ENCODE peak calls at places on chromosomes 3 and 15, in six cellular contexts. Q, F, G, R, O and P are unnamed samples.

GRCh38 chr3:55519016-55519415 is 31.9 kb upstream of the WNT5A start:
- DNase-seq in O (no peak), Q (no peak), G (no peak), R (no peak), F (no peak), P (no peak)

GRCh38 chr3:195468391-195468776 is 25.6 kb upstream of the ACAP2 start:
- DNase-seq in Q (no peak), G (no peak), R (no peak), F (no peak), O (no peak), P (no peak)

GRCh38 chr3:169305460-169305859 is 358.1 kb downstream of the MECOM start:
- DNase-seq in F (no peak), Q (no peak), O (no peak), R (no peak), G (no peak), P (no peak)

GRCh38 chr3:23950303-23950702 is 5.2 kb downstream of the NR1D2 start:
- DNase-seq in R (no peak), G (no peak), Q (no peak), F (no peak), O (no peak), P (no peak)

GRCh38 chr3:160644491-160644890 is 32.5 kb upstream of the ARL14 start:
- DNase-seq in R (no peak), Q (no peak), G (no peak), O (no peak), F (no peak), P (no peak)

GRCh38 chr15:41936649-41937567 is 35.4 kb downstream of the EHD4 start:
- DNase-seq in R (no peak), Q (no peak), O (no peak), F (no peak), G (no peak), P (no peak)

GRCh38 chr3:188956839-188957489 is 214.8 kb upstream of the TPRG1 start:
- DNase-seq in G (peak; percentile 33), Q (peak; percentile 35), R (peak; percentile 24), O (peak; percentile 60), F (peak; percentile 49), P (peak; percentile 48)

GRCh38 chr15:76756371-76756770 is 148.8 kb downstream of the SCAPER start:
- DNase-seq in O (no peak), R (no peak), F (no peak), Q (no peak), G (no peak), P (no peak)

GRCh38 chr3:192092388-192093005 is 631.5 kb downstream of the PYDC2 start:
- DNase-seq in O (no peak), G (no peak), R (no peak), F (no peak), Q (no peak), P (no peak)

GRCh38 chr3:174125267-174125844 is 727.8 kb downstream of the NLGN1 start:
- DNase-seq in Q (no peak), G (no peak), R (no peak), F (peak; percentile 2), O (peak; percentile 31), P (peak; percentile 3)

GRCh38 chr15:67109141-67110034 is 44.0 kb downstream of the SMAD3 start:
- DNase-seq in O (no peak), R (no peak), Q (peak; percentile 88), F (peak; percentile 61), G (no peak), P (peak; percentile 68)

GRCh38 chr15:75565062-75565970 is 13.8 kb downstream of the PTPN9 start:
- DNase-seq in F (no peak), R (no peak), G (peak; percentile 31), Q (no peak), O (no peak), P (no peak)

GRCh38 chr15:74127954-74128784 is 2.2 kb upstream of the ISLR2 start:
- DNase-seq in G (no peak), F (no peak), Q (no peak), O (no peak), R (no peak), P (no peak)

GRCh38 chr3:14210843-14211594 is 32.4 kb downstream of the LSM3 start:
- DNase-seq in G (no peak), F (no peak), O (no peak), R (no peak), Q (no peak), P (no peak)

GRCh38 chr15:25189551-25189950 is 234.8 kb downstream of the SNRPN start:
- DNase-seq in F (no peak), Q (no peak), G (no peak), O (no peak), R (no peak), P (no peak)
- H3K4me3 ChIP-seq in F (no peak overlapping the region), Q (no peak overlapping the region), G (no peak overlapping the region), O (no peak overlapping the region), R (no peak overlapping the region), P (no peak overlapping the region)

GRCh38 chr3:47163023-47163989 is 607 bp downstream of the SETD2 start:
- DNase-seq in O (no peak), Q (no peak), F (peak; percentile 71), G (peak; percentile 79), R (no peak), P (peak; percentile 28)
- TF ChIP-seq REST in O (no peak), Q (no peak), F (no peak), G (no peak), R (no peak), P (no peak)

DNA sequence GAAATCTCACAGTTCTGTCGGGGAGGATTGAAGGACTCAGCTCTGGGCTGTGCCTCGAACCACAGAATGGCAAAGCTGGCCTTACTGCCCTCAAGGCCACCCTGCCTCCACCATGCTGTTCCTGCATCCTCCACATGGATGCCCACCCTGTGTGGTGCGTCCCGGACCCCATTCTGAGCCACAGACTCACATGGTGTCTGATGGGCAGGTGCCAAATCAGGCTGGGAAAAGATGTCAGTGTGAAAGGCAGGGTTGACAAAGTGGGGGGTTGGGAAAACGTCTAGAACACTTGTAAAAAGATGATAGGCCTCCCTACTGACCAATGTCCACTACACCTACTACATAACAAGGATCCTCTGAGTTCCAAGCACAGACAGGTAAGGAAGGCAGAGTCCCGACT is 49.4 kb downstream of the TM2D3 start:
- DNase-seq in Q (no peak), F (no peak), R (no peak), G (no peak), O (no peak), P (no peak)
- H3K4me3 ChIP-seq in Q (no peak overlapping the region), F (no peak overlapping the region), R (no peak overlapping the region), G (no peak overlapping the region), O (no peak overlapping the region), P (no peak overlapping the region)

DNA sequence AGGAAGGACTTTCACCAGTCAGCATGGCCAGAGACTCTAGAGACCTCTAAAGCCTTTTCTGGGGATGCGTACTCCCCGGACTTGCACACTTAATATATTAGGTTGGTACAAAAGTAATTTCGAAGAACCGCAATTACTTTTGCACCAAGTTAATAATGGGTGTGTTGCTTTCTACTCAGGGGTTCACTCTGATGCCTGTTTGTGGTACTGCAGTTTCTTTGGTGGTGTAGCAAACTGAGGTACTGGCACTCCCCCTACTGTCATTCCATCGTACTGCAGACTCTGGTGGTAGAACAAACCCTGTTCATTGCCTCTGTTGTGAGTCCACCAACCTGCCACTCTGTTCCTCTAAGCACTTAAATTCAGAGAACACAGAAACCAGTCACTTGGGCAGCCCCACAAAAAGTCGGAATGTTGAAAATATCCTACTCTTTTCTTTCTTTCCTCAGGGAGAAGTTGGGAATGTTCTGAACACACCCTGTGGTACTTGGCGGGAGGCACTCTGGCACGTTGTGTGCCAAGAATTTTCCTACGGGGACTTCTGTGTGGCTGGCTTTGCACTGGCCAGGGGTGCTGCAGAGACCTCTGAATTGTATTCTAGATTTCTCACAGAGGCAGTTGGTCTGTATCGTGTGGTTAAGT is 46.3 kb downstream of the GABRG3 start:
- DNase-seq in F (peak; percentile 73), R (peak; percentile 28), G (peak; percentile 72), O (no peak), Q (peak; percentile 87), P (peak; percentile 27)
- TF ChIP-seq REST in F (no peak), R (no peak), G (no peak), O (no peak), Q (no peak), P (no peak)

DNA sequence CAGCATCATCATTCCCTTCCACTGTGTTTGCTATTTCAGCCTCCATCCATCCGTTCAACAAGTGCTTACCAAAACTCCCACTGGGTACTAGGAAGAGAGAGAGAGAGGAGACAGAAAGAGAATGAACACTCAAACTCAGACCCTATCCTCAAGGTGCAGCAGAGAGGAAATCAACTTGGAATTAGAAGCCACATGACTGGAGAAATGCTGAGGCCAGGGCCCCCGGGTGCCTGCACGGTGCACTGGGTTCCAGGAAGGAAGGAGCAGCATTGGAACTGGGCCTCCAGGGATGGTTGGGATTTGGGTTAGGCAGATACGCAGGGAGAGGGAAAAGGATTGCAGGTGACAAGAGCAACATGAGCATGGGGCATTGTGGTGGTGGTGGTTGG is 30.0 kb downstream of the CORO2B start:
- DNase-seq in Q (no peak), R (no peak), G (no peak), F (no peak), O (no peak), P (no peak)
- H3K4me3 ChIP-seq in Q (no peak overlapping the region), R (no peak overlapping the region), G (no peak overlapping the region), F (no peak overlapping the region), O (no peak overlapping the region), P (no peak overlapping the region)

DNA sequence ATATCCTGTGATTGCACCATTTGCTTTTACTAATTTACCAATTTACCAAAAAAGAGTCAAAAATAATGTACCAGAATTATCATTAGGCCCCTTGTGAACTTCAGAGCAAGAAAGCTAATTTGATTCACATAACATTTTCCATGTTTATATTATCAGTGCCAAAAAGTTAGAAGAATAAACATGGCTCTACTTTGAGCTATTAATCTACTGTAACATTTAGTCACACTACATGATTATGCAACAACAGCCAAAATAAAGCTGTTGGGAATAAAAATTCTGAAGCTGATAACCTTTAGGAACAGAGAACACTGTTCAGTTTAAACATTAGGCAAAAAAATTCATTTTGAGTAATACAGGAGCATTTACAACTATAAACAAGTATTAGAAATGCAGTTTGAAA is 63.6 kb downstream of the PROS1 start:
- DNase-seq in Q (no peak), F (no peak), R (no peak), O (no peak), G (no peak), P (no peak)
- TF ChIP-seq REST in Q (no peak), F (no peak), R (no peak), O (no peak), G (no peak), P (no peak)

GRCh38 chr15:65354835-65355172 is 23.0 kb downstream of the IGDCC3 start:
- DNase-seq in F (no peak), Q (no peak), O (no peak), R (no peak), G (no peak), P (no peak)

GRCh38 chr15:65355983-65356353 is 21.8 kb downstream of the IGDCC3 start:
- DNase-seq in G (no peak), Q (no peak), F (no peak), R (no peak), O (no peak), P (no peak)

GRCh38 chr15:65355173-65355982 is 22.4 kb downstream of the IGDCC3 start:
- DNase-seq in O (no peak), G (peak; percentile 59), F (peak; percentile 29), R (no peak), Q (no peak), P (no peak)
- H3K4me3 ChIP-seq in O (no peak overlapping the region), G (no peak overlapping the region), F (peak overlapping the region; percentile 56), R (peak overlapping the region; percentile 45), Q (peak overlapping the region; percentile 51), P (no peak overlapping the region)

DNA sequence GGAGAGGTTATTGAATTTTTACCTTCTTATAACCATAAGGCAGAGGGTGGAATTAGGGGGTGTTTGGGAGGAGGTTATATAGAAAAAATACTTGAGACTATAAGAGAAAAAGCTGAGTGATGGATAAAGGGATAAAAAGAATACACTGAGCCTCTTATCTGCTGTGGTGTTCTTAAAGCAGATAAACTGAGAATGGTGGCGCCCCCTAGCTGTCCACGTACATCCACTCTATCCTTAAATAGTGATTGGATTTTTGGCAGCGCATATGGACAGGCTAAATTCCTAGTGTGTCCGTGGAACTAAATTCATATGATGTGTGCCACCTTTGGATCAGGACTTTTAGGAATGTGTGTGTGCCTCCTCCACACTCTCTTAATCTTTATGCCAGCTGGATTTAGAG is 121.1 kb downstream of the OXSM start:
- DNase-seq in Q (no peak), F (peak; percentile 12), R (no peak), G (peak; percentile 24), O (peak; percentile 39), P (peak; percentile 31)
- TF ChIP-seq REST in Q (no peak), F (no peak), R (no peak), G (no peak), O (no peak), P (no peak)